ENCODE peak calls at places on chromosomes 1 and 21, in eight cellular contexts. A is AG04449; V is SHP77; G is KG1; K is GM06990; F is mucosa of descending colon; P is stimulated activated CD4-positive, alpha-beta T cell treated with anti-CD3 and anti-CD28 coated beads, TNF-alpha, amount 100 ng/mL, for 1 hour; O is sigmoid colon. D is an unnamed sample.

GRCh38 chr1:46062651-46063319 is 69.6 kb downstream of the PIK3R3 start:
- DNase-seq in A (no peak), V (no peak), G (no peak), K (no peak), F (no peak), P (no peak), O (no peak), D (no peak)

GRCh38 chr1:56153276-56153675 is 426.1 kb downstream of the PLPP3 start:
- DNase-seq in A (no peak), V (peak), G (no peak), K (no peak), F (no peak), P (no peak), O (no peak), D (no peak)

GRCh38 chr21:42703173-42703908 is 49.9 kb downstream of the PDE9A start:
- DNase-seq in A (no peak), V (no peak), G (no peak), K (no peak), F (no peak), P (no peak), O (peak), D (no peak)

GRCh38 chr1:23407036-23407630 is 17.4 kb downstream of the TCEA3 start:
- DNase-seq in A (no peak), V (no peak), G (no peak), K (no peak), F (no peak), P (no peak), O (no peak), D (no peak)

GRCh38 chr1:24555591-24556413 is at the start of gene NCMAP:
- DNase-seq in A (no peak), V (no peak), G (no peak), K (no peak), F (peak), P (peak), O (no peak), D (no peak)

GRCh38 chr1:218397752-218398339 is 52.7 kb downstream of the TGFB2 start:
- DNase-seq in A (no peak), V (no peak), G (no peak), K (no peak), F (no peak), P (no peak), O (no peak), D (no peak)

GRCh38 chr21:14675774-14676530 is 129.8 kb upstream of the SAMSN1 start:
- DNase-seq in A (no peak), V (no peak), G (peak), K (peak), F (no peak), P (no peak), O (no peak), D (no peak)

GRCh38 chr1:170666661-170667060 is 2.7 kb downstream of the PRRX1 start:
- DNase-seq in A (no peak), V (no peak), G (no peak), K (no peak), F (no peak), P (no peak), O (no peak), D (no peak)

GRCh38 chr21:30101967-30102366 is 64.6 kb downstream of the CLDN17 start:
- DNase-seq in A (no peak), V (no peak), G (no peak), K (no peak), F (no peak), P (no peak), O (no peak), D (no peak)

GRCh38 chr21:30468912-30469812 is 11.0 kb downstream of the KRTAP19-1 start:
- DNase-seq in A (no peak), V (no peak), G (no peak), K (no peak), F (no peak), P (no peak), O (no peak), D (no peak)

GRCh38 chr1:94061513-94062443 is 59.2 kb downstream of the ABCA4 start:
- DNase-seq in A (no peak), V (peak), G (peak), K (no peak), F (no peak), P (no peak), O (peak), D (no peak)

GRCh38 chr1:39704757-39705156 is 13.5 kb upstream of the HPCAL4 start:
- DNase-seq in A (no peak), V (no peak), G (no peak), K (no peak), F (no peak), P (no peak), O (no peak), D (no peak)

GRCh38 chr1:151399890-151400235 is 490 bp downstream of the PSMB4 start:
- DNase-seq in A (no peak), V (peak), G (no peak), K (no peak), F (no peak), P (no peak), O (no peak), D (no peak)

GRCh38 chr1:47424336-47424982 is 8.4 kb downstream of the FOXE3 start:
- DNase-seq in A (no peak), V (peak), G (no peak), K (no peak), F (no peak), P (no peak), O (no peak), D (no peak)